ENCODE peak calls at places on chromosomes 3 and 15, in four cellular contexts. One of them, this sample, is unnamed.

GRCh38 chr15:29242466-29243242 is 27.0 kb downstream of the NSMCE3 start:
- DNase-seq in glutamatergic neuron: peak
- DNase-seq in GM04504: no peak
- DNase-seq in ELR: no peak
- DNase-seq in this sample: no peak

GRCh38 chr15:39939487-39940452 is 5.9 kb downstream of the EIF2AK4 start:
- DNase-seq in glutamatergic neuron: no peak
- DNase-seq in GM04504: no peak
- DNase-seq in ELR: no peak
- DNase-seq in this sample: no peak

GRCh38 chr3:40719660-40720287 is 195.0 kb downstream of the ZNF621 start:
- DNase-seq in glutamatergic neuron: no peak
- DNase-seq in GM04504: no peak
- DNase-seq in ELR: peak
- DNase-seq in this sample: peak

GRCh38 chr3:16060358-16060852 is 114.1 kb upstream of the GALNT15 start:
- DNase-seq in glutamatergic neuron: no peak
- DNase-seq in GM04504: peak
- DNase-seq in ELR: peak
- DNase-seq in this sample: peak

GRCh38 chr3:15361494-15362214 is 29.3 kb upstream of the SH3BP5 start:
- DNase-seq in glutamatergic neuron: peak
- DNase-seq in GM04504: no peak
- DNase-seq in ELR: peak
- DNase-seq in this sample: peak

GRCh38 chr3:168417016-168417415 is 321.3 kb upstream of the GOLIM4 start:
- DNase-seq in glutamatergic neuron: no peak
- DNase-seq in GM04504: no peak
- DNase-seq in ELR: no peak
- DNase-seq in this sample: peak

GRCh38 chr3:133744241-133744640 is 2.0 kb upstream of the TF start:
- DNase-seq in glutamatergic neuron: no peak
- DNase-seq in GM04504: no peak
- DNase-seq in ELR: no peak
- DNase-seq in this sample: no peak

GRCh38 chr3:153977148-153977547 is 144.0 kb upstream of the ARHGEF26 start:
- DNase-seq in glutamatergic neuron: no peak
- DNase-seq in GM04504: peak
- DNase-seq in ELR: no peak
- DNase-seq in this sample: no peak

GRCh38 chr15:71820127-71820526 is 9.8 kb downstream of the NR2E3 start:
- DNase-seq in glutamatergic neuron: no peak
- DNase-seq in GM04504: no peak
- DNase-seq in ELR: no peak
- DNase-seq in this sample: no peak

GRCh38 chr15:35279811-35280210 is 194.7 kb upstream of the NANOGP8 start:
- DNase-seq in glutamatergic neuron: no peak
- DNase-seq in GM04504: no peak
- DNase-seq in ELR: no peak
- DNase-seq in this sample: peak

GRCh38 chr15:41934843-41935242 is 37.5 kb downstream of the EHD4 start:
- DNase-seq in glutamatergic neuron: no peak
- DNase-seq in GM04504: no peak
- DNase-seq in ELR: peak
- DNase-seq in this sample: peak

GRCh38 chr15:101148881-101149664 is 102.8 kb downstream of the CHSY1 start:
- DNase-seq in glutamatergic neuron: no peak
- DNase-seq in GM04504: no peak
- DNase-seq in ELR: no peak
- DNase-seq in this sample: no peak

GRCh38 chr3:168807426-168807825 is 711.7 kb upstream of the GOLIM4 start:
- DNase-seq in glutamatergic neuron: no peak
- DNase-seq in GM04504: no peak
- DNase-seq in ELR: no peak
- DNase-seq in this sample: no peak

GRCh38 chr3:66492672-66493071 is 8.2 kb downstream of the LRIG1 start:
- DNase-seq in glutamatergic neuron: no peak
- DNase-seq in GM04504: no peak
- DNase-seq in ELR: no peak
- DNase-seq in this sample: peak

GRCh38 chr3:3015472-3016089 is 94.6 kb downstream of the IL5RA start:
- DNase-seq in glutamatergic neuron: no peak
- DNase-seq in GM04504: no peak
- DNase-seq in ELR: no peak
- DNase-seq in this sample: peak

GRCh38 chr15:76163429-76164020 is 103.7 kb downstream of the TMEM266 start:
- DNase-seq in glutamatergic neuron: peak
- DNase-seq in GM04504: peak
- DNase-seq in ELR: no peak
- DNase-seq in this sample: no peak

GRCh38 chr3:33008282-33008681 is 56.8 kb downstream of the CCR4 start:
- DNase-seq in glutamatergic neuron: no peak
- DNase-seq in GM04504: no peak
- DNase-seq in ELR: no peak
- DNase-seq in this sample: no peak

GRCh38 chr15:93485922-93486327 is 396.9 kb upstream of the RGMA start:
- DNase-seq in glutamatergic neuron: no peak
- DNase-seq in GM04504: no peak
- DNase-seq in ELR: no peak
- DNase-seq in this sample: peak

GRCh38 chr3:138359549-138360271 is 11.3 kb downstream of the MRAS start:
- DNase-seq in glutamatergic neuron: no peak
- DNase-seq in GM04504: no peak
- DNase-seq in ELR: no peak
- DNase-seq in this sample: no peak

GRCh38 chr3:110234831-110235230 is 836.8 kb upstream of the NECTIN3 start:
- DNase-seq in glutamatergic neuron: no peak
- DNase-seq in GM04504: no peak
- DNase-seq in ELR: peak
- DNase-seq in this sample: peak

GRCh38 chr15:42152196-42152920 is 4.1 kb downstream of the PLA2G4F start:
- DNase-seq in glutamatergic neuron: no peak
- DNase-seq in GM04504: no peak
- DNase-seq in ELR: no peak
- DNase-seq in this sample: peak

GRCh38 chr3:135806342-135806741 is 159.2 kb upstream of the PPP2R3A start:
- DNase-seq in glutamatergic neuron: no peak
- DNase-seq in GM04504: no peak
- DNase-seq in ELR: peak
- DNase-seq in this sample: no peak

GRCh38 chr15:78950906-78951840 is 6.3 kb upstream of the CTSH start:
- DNase-seq in glutamatergic neuron: no peak
- DNase-seq in GM04504: no peak
- DNase-seq in ELR: peak
- DNase-seq in this sample: peak

GRCh38 chr3:129605593-129606521 is 619 bp downstream of the PLXND1 start:
- DNase-seq in glutamatergic neuron: no peak
- DNase-seq in GM04504: no peak
- DNase-seq in ELR: peak
- DNase-seq in this sample: no peak

GRCh38 chr15:60520041-60520824 is 41.3 kb upstream of the ICE2 start:
- DNase-seq in glutamatergic neuron: no peak
- DNase-seq in GM04504: no peak
- DNase-seq in ELR: peak
- DNase-seq in this sample: peak

This sample was measured in bronchial epithelial cell.